ENCODE peak calls at places on chromosomes 4 and X, in seven cellular contexts. S is GM12865; Y is GM23248; K is NCI-H1694 treated with DMSO at 0.1 percent for 48 hours; L is posterior cingulate gyrus; C is vagina; H is activated CD4-positive, alpha-beta T cell treated with anti-CD3 and anti-CD28 coated beads, Interleukin-2, amount 10 ng/mL, durations not matched to agents 7 days and 5 days. T is an unnamed sample.

GRCh38 chrX:140744085-140744484 is 34.5 kb downstream of the LINC00632 start:
- DNase-seq in S (no peak), L (no peak), Y (no peak), C (no peak), K (no peak), H (peak), T (no peak)

GRCh38 chr4:69861756-69862155 is 1.8 kb upstream of the SULT1E1 start:
- DNase-seq in H (no peak), Y (no peak), S (no peak), L (no peak), K (no peak), C (no peak), T (no peak)

GRCh38 chr4:11724731-11725130 is 296.0 kb upstream of the HS3ST1 start:
- DNase-seq in C (no peak), S (no peak), L (no peak), K (no peak), H (no peak), Y (no peak), T (no peak)

GRCh38 chrX:150944233-150944632 is 38.9 kb upstream of the HMGB3 start:
- DNase-seq in H (no peak), Y (no peak), K (no peak), S (no peak), C (no peak), L (no peak), T (no peak)

GRCh38 chrX:39491548-39492297 is 606.0 kb downstream of the BCOR start:
- DNase-seq in C (no peak), K (no peak), Y (no peak), L (no peak), H (peak), S (peak), T (no peak)

GRCh38 chr4:80069837-80070788 is 2.9 kb downstream of the ANTXR2 start:
- DNase-seq in S (peak), H (no peak), L (no peak), Y (peak), C (no peak), K (no peak), T (no peak)

GRCh38 chr4:68780232-68780631 is 35.6 kb upstream of the UGT2B10 start:
- DNase-seq in S (no peak), L (no peak), H (no peak), K (no peak), Y (no peak), C (no peak), T (no peak)

GRCh38 chr4:155491336-155492131 is 114.8 kb upstream of the MAP9 start:
- DNase-seq in S (peak), K (no peak), C (no peak), H (no peak), Y (no peak), L (no peak), T (no peak)

GRCh38 chr4:140641789-140642439 is 73.2 kb upstream of the UCP1 start:
- DNase-seq in S (no peak), H (no peak), C (no peak), L (no peak), Y (no peak), K (no peak), T (no peak)

GRCh38 chrX:8235026-8235425 is 64.0 kb upstream of the VCX2 start:
- DNase-seq in C (no peak), Y (no peak), L (no peak), S (no peak), H (no peak), K (no peak), T (no peak)